ENCODE peak calls at places on chromosomes 1 and 21, in eight cellular contexts. F is ascending aorta, H is stomach, S is spleen, G is pancreas, P is GM12878, L is K562, W is OCI-LY7. Y is an unnamed sample.

GRCh38 chr1:223732993-223733798 is 20.9 kb downstream of the CAPN2 start:
- DNase-seq in F (no peak), H (peak), S (no peak), G (no peak), P (no peak), L (no peak), W (no peak), Y (no peak)

GRCh38 chr1:28510350-28511223 is 4.7 kb downstream of the RCC1 start:
- DNase-seq in F (no peak), H (no peak), S (no peak), G (no peak), P (no peak), L (no peak), W (peak), Y (no peak)

GRCh38 chr1:93607814-93608187 is 73.8 kb downstream of the BCAR3 start:
- DNase-seq in F (no peak), H (no peak), S (no peak), G (no peak), P (peak), L (no peak), W (no peak), Y (no peak)

GRCh38 chr1:161749509-161750407 is at the start of gene DUSP12:
- DNase-seq in F (peak), H (peak), S (peak), G (peak), P (no peak), L (peak), W (peak), Y (peak)

GRCh38 chr1:170929835-170930554 is 5.3 kb upstream of the MROH9 start:
- DNase-seq in F (no peak), H (no peak), S (no peak), G (no peak), P (peak), L (peak), W (peak), Y (no peak)

GRCh38 chr1:234564035-234565029 is 45.6 kb downstream of the IRF2BP2 start:
- DNase-seq in F (peak), H (no peak), S (no peak), G (no peak), P (no peak), L (no peak), W (no peak), Y (no peak)

GRCh38 chr1:17099941-17100340 is 19.3 kb downstream of the PADI2 start:
- DNase-seq in F (no peak), H (no peak), S (no peak), G (no peak), P (no peak), L (no peak), W (no peak), Y (no peak)

GRCh38 chr1:156282479-156283222 is at the start of gene SMG5:
- DNase-seq in F (peak), H (peak), S (peak), G (peak), P (peak), L (peak), W (peak), Y (peak)

GRCh38 chr1:174990382-174990999 is 9.3 kb upstream of the CACYBP start:
- DNase-seq in F (no peak), H (no peak), S (no peak), G (no peak), P (no peak), L (no peak), W (peak), Y (no peak)

GRCh38 chr1:63299387-63299786 is 23.0 kb upstream of the FOXD3 start:
- DNase-seq in F (no peak), H (no peak), S (no peak), G (no peak), P (no peak), L (no peak), W (no peak), Y (no peak)

GRCh38 chr21:27315373-27315772 is 348.5 kb upstream of the ADAMTS5 start:
- DNase-seq in F (no peak), H (no peak), S (no peak), G (no peak), P (no peak), L (no peak), W (no peak), Y (no peak)

GRCh38 chr21:42578761-42579415 is 65.2 kb downstream of the SLC37A1 start:
- DNase-seq in F (no peak), H (no peak), S (peak), G (peak), P (no peak), L (no peak), W (no peak), Y (no peak)

GRCh38 chr1:108044318-108044717 is 79.3 kb upstream of the VAV3 start:
- DNase-seq in F (no peak), H (no peak), S (no peak), G (no peak), P (no peak), L (no peak), W (peak), Y (no peak)

GRCh38 chr1:108045370-108045950 is 80.5 kb upstream of the VAV3 start:
- DNase-seq in F (no peak), H (no peak), S (no peak), G (no peak), P (no peak), L (no peak), W (no peak), Y (no peak)

GRCh38 chr1:108043712-108044111 is 78.7 kb upstream of the VAV3 start:
- DNase-seq in F (no peak), H (no peak), S (no peak), G (no peak), P (no peak), L (no peak), W (peak), Y (no peak)

GRCh38 chr1:108038837-108039236 is 73.9 kb upstream of the VAV3 start:
- DNase-seq in F (no peak), H (no peak), S (no peak), G (no peak), P (no peak), L (no peak), W (no peak), Y (no peak)

DNA sequence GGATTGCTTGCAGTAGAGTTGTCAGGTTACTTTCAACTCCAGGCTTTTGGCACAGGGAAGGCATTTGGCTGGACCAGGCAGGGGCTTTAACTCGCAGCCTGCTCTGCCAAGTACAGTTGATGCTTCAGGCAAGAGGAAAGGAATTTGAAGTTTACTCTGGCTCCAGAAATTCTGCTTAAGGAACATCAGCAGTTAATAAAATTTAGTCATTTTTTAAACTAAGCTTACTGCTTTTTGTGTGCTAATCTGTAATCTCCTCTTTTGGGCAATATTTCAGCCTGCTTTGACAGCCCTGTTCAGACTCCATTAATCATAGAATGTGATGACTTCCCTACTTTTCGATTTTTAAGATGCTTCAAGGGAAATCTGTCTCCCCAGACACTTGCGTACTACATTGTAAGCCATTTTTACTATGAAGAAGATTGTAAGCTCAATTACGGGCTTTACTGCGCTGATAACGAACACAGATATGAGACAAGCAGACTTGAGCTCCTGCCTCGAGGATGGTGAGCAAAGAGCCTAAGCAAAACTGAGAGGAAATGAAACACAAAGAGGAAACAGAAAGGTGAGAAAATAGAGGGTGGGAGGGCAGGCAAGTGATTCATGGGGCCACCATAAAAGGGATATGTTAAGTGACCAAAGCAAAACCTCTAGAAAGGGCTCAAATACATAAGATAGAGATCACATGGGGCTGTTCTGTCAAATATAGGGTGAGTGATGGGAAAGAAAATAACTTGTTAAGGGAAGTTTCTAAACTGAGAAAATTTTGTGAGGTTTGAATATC is 76.6 kb upstream of the VAV3 start:
- DNase-seq in F (no peak), H (no peak), S (no peak), G (no peak), P (no peak), L (no peak), W (peak), Y (no peak)
- H3K4me3 ChIP-seq in F (no peak), H (no peak), S (no peak), G (no peak), P (no peak), L (no peak), W (no peak), Y (no peak)

GRCh38 chr1:201713093-201713810 is 115.7 kb upstream of the IPO9 start:
- DNase-seq in F (peak), H (peak), S (peak), G (peak), P (no peak), L (no peak), W (no peak), Y (peak)
- H3K27ac ChIP-seq in F (peak), H (peak), S (peak), G (peak), P (no peak), L (peak), W (no peak), Y (peak)

DNA sequence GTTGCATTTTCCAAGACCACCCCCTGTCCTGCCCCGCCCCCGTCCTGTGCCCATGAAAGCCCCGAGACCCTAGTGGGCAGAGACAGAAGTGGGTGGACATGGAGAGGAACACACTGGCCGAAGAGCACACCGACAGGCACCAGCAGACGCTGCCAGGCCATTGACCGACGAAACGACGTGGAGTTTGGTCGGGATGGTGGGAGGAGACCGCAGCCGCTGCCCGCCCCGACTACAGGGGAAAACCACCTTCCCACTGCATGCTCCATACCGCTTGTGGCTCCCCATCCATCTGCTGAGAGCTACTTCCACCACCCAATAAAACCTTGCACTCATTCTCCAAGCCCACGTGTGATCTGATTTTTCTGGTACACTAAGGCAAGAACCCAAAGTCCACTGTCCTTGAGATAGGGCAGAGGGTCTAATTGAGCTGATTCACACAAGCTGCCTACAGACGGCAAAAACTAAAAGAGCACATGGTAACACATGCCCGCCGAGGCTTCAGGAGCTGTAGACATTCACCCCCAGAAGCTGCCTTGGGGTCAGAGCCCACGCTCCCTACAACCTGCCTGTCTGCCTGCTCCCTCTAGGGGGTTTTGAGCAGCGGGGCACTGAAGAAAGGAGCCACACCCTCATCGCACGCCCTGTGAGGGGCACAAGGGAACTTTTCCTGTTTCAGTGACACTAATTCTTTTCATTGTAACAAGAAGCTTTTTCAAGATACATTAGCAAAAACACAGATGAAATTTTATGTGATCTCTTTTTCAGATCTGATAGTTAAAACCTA is 81.2 kb upstream of the RAB3GAP2 start:
- DNase-seq in F (no peak), H (no peak), S (no peak), G (no peak), P (no peak), L (no peak), W (no peak), Y (no peak)
- TF ChIP-seq CTCF in F (no peak), H (no peak), S (no peak), G (no peak), P (no peak), L (peak), W (no peak), Y (no peak)

GRCh38 chr1:58857673-58858343 is 74.0 kb upstream of the JUN start:
- DNase-seq in F (no peak), H (no peak), S (no peak), G (no peak), P (peak), L (no peak), W (no peak), Y (no peak)
- H3K4me3 ChIP-seq in F (no peak), H (no peak), S (no peak), G (no peak), P (no peak), L (no peak), W (no peak), Y (no peak)

GRCh38 chr1:9905010-9905409 is 5.1 kb downstream of the CTNNBIP1 start:
- DNase-seq in F (no peak), H (no peak), S (no peak), G (no peak), P (no peak), L (no peak), W (no peak), Y (no peak)
- H3K27ac ChIP-seq in F (no peak), H (no peak), S (no peak), G (no peak), P (no peak), L (no peak), W (no peak), Y (no peak)

GRCh38 chr1:85199667-85200366 is 999 bp downstream of the SYDE2 start:
- DNase-seq in F (no peak), H (no peak), S (no peak), G (no peak), P (no peak), L (no peak), W (no peak), Y (no peak)
- TF ChIP-seq CTCF in F (no peak), H (no peak), S (no peak), G (no peak), P (no peak), L (no peak), W (no peak), Y (no peak)

GRCh38 chr1:36755313-36756230 is 272.9 kb upstream of the CSF3R start:
- DNase-seq in F (peak), H (no peak), S (peak), G (peak), P (no peak), L (no peak), W (no peak), Y (no peak)

GRCh38 chr1:36752431-36752830 is 269.7 kb upstream of the CSF3R start:
- DNase-seq in F (peak), H (no peak), S (peak), G (no peak), P (no peak), L (no peak), W (no peak), Y (no peak)

GRCh38 chr1:36753451-36753850 is 270.7 kb upstream of the CSF3R start:
- DNase-seq in F (peak), H (no peak), S (peak), G (peak), P (no peak), L (no peak), W (no peak), Y (no peak)

GRCh38 chr1:36752891-36753361 is 270.2 kb upstream of the CSF3R start:
- DNase-seq in F (peak), H (no peak), S (peak), G (no peak), P (no peak), L (no peak), W (no peak), Y (no peak)

DNA sequence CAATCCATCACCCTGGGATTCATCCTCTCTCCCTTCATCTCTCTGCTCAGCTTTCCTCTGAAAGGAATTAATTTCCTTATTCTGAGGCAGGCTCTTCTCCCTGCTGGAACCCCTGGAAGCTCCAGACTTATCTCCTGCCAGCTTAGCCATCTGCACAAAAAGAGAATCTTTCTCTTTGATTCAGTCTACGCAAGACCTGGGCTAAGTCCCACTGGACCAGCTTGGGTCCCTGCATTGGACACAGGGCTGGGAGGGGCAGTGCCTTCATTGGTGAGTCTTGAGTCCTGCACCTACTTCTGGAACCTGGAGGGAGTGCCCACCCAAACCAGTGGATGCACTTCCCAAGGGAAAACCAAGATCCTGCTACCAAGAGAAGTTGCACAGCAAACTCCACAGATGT is 271.7 kb upstream of the CSF3R start:
- DNase-seq in F (peak), H (no peak), S (peak), G (peak), P (no peak), L (no peak), W (no peak), Y (no peak)
- H3K4me3 ChIP-seq in F (no peak), H (no peak), S (no peak), G (no peak), P (no peak), L (no peak), W (no peak), Y (no peak)

GRCh38 chr1:243390315-243390875 is 134.6 kb downstream of the SDCCAG8 start:
- DNase-seq in F (no peak), H (no peak), S (no peak), G (no peak), P (no peak), L (no peak), W (no peak), Y (peak)

GRCh38 chr1:243393093-243393492 is 137.3 kb downstream of the SDCCAG8 start:
- DNase-seq in F (no peak), H (no peak), S (no peak), G (no peak), P (no peak), L (no peak), W (no peak), Y (no peak)

GRCh38 chr1:243388276-243388675 is 132.4 kb downstream of the SDCCAG8 start:
- DNase-seq in F (no peak), H (no peak), S (no peak), G (no peak), P (no peak), L (no peak), W (no peak), Y (no peak)

GRCh38 chr1:243394610-243395490 is 139.0 kb downstream of the SDCCAG8 start:
- DNase-seq in F (no peak), H (no peak), S (no peak), G (no peak), P (no peak), L (no peak), W (no peak), Y (no peak)

DNA sequence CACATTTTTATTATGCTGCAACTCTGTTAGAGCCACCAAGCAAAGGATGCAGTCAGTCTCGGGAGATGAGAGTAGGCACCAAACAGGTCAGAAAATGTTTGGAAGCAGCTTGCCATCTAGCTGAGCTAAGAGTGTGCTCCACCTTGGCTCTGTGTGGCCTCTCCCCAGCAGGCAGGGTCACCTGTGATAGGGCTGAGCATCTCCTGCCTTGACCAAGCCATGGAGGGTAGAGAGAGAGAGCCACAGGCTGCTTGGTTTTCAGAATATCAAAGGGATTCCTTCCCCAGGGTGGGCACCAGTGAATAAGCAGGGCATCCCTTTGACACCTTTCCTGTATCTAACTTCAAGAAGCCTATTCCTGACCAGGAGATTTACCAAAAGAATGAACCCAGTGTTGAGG is 135.5 kb downstream of the SDCCAG8 start:
- DNase-seq in F (no peak), H (no peak), S (no peak), G (no peak), P (no peak), L (no peak), W (no peak), Y (no peak)
- H3K27ac ChIP-seq in F (no peak), H (no peak), S (no peak), G (no peak), P (no peak), L (no peak), W (no peak), Y (no peak)

Y was measured in dorsolateral prefrontal cortex.